ENCODE peak calls at places on chromosomes 11 and 22, in four cellular contexts. R is HL-60, U is K562, B is GM12878. H is an unnamed sample.

GRCh38 chr22:26273011-26273675 is 103.9 kb downstream of the SEZ6L start:
- DNase-seq in R (no peak), U (no peak), B (no peak), H (no peak)

GRCh38 chr11:76798656-76799055 is 15.5 kb downstream of the TSKU start:
- DNase-seq in R (no peak), U (no peak), B (no peak), H (no peak)

GRCh38 chr11:122732342-122733300 is 77.1 kb downstream of the UBASH3B start:
- DNase-seq in R (no peak), U (no peak), B (no peak), H (no peak)

GRCh38 chr11:64165482-64165841 is 451 bp downstream of the MACROD1 start:
- DNase-seq in R (no peak), U (no peak), B (no peak), H (no peak)

GRCh38 chr11:115264278-115264677 is 239.9 kb downstream of the CADM1 start:
- DNase-seq in R (no peak), U (no peak), B (no peak), H (no peak)

GRCh38 chr11:67351275-67352005 is 1.9 kb downstream of the POLD4 start:
- DNase-seq in R (peak), U (peak), B (no peak), H (no peak)

GRCh38 chr11:105906517-105906916 is 115.5 kb downstream of the MSANTD4 start:
- DNase-seq in R (no peak), U (no peak), B (no peak), H (no peak)

GRCh38 chr11:30424851-30425250 is 101.9 kb downstream of the ARL14EP start:
- DNase-seq in R (no peak), U (no peak), B (no peak), H (no peak)

DNA sequence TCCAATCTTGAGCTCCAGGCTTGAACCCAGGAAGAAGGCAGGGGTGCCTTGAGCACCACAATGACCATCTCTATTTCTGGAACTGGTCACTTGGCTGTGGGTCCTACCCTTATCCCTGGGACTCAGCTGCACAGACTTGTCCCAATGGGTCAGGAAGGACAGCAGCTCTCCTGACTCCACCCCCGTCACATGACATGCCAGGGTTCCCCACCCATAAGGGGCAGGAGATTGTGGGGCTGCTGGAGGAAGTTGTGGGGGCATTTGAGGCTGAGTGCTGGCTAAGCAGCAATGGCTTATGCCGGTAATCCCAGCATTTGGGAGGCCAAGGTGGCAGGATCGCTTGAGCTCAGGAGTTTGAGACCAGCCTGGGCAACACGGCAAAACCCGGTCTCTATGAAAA is 56.2 kb downstream of the NFAM1 start:
- DNase-seq in R (no peak), U (peak), B (no peak), H (no peak)
- TF ChIP-seq SPI1 in R (no peak), U (no peak), B (no peak), H (no peak)

GRCh38 chr11:75762885-75763284 is 5.7 kb upstream of the DGAT2 start:
- DNase-seq in R (peak), U (no peak), B (no peak), H (no peak)
- TF ChIP-seq SPI1 in R (no peak), U (no peak), B (no peak), H (no peak)

DNA sequence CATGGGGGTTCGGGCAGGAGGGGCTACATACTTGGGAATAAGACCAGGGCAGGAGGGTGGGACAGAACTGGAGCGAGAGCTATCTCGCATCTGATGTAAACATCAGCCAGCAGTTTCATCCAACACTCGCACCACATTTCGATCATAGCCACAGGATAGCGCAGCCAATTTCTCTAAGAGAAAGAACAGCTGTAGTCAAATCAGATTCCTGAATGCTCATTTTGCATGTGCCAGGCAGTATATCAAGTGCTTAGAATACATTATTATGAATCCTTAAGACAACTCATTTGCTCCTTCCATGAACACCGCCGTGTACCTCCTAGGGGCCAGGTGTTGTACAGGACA is 14.5 kb downstream of the DGCR2 start:
- DNase-seq in R (no peak), U (no peak), B (no peak), H (no peak)
- TF ChIP-seq SPI1 in R (no peak), U (no peak), B (no peak), H (no peak)

GRCh38 chr11:65425971-65426838 is 3.6 kb downstream of the NEAT1 start:
- DNase-seq in R (peak), U (no peak), B (no peak), H (no peak)

GRCh38 chr11:65426839-65427690 is 4.5 kb downstream of the NEAT1 start:
- DNase-seq in R (no peak), U (no peak), B (no peak), H (no peak)

GRCh38 chr11:65424200-65425104 is 1.9 kb downstream of the NEAT1 start:
- DNase-seq in R (no peak), U (peak), B (no peak), H (no peak)

GRCh38 chr11:65423516-65424199 is 1.1 kb downstream of the NEAT1 start:
- DNase-seq in R (no peak), U (no peak), B (no peak), H (no peak)

GRCh38 chr11:65425105-65425970 is 2.7 kb downstream of the NEAT1 start:
- DNase-seq in R (no peak), U (no peak), B (no peak), H (no peak)
- TF ChIP-seq SPI1 in R (no peak), U (no peak), B (no peak), H (no peak)

GRCh38 chr22:34861787-34862186 is 204.2 kb upstream of the ISX start:
- DNase-seq in R (no peak), U (no peak), B (no peak), H (no peak)
- TF ChIP-seq SPI1 in R (no peak), U (no peak), B (no peak), H (no peak)

DNA sequence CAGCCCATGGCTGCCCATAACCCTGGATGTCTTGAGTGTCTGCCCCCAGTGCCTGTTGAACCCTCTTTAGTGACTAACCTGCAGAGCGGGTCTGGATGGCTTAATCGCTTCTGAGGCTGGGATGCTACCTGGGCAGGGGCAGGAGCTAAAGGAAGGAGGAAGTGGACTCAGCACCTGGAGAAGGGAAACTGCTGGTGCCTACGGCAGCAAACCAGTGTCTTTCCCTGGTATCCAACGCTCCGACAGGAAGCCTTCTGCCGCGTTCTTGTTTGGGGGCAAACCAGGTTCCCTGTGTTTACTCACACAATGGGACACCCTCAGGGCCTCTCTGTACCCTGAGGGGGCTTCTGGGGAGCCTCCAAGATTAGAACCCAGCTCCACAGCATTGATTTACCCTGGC is 38.1 kb upstream of the B3GAT1 start:
- DNase-seq in R (no peak), U (no peak), B (no peak), H (no peak)
- TF ChIP-seq SPI1 in R (no peak), U (no peak), B (no peak), H (no peak)

GRCh38 chr22:30028731-30029130 is 51.5 kb upstream of the HORMAD2 start:
- DNase-seq in R (no peak), U (no peak), B (no peak), H (no peak)
- TF ChIP-seq SPI1 in R (no peak), U (no peak), B (no peak), H (no peak)

H was measured in GM12891.